ENCODE peak calls at places on chromosome 6, in eight cellular contexts. One of them, this sample, is unnamed.

GRCh38 chr6:10964684-10965083 is 77.8 kb downstream of the SYCP2L start:
- DNase-seq in fibroblast of lung: no peak
- DNase-seq in GM12878: peak
- DNase-seq in MM.1S: peak
- DNase-seq in PC-3: no peak
- DNase-seq in DND-41: no peak
- DNase-seq in neural progenitor cell: no peak
- DNase-seq in K562: no peak
- DNase-seq in this sample: no peak

GRCh38 chr6:104862456-104862855 is 2.7 kb upstream of the HACE1 start:
- DNase-seq in fibroblast of lung: peak
- DNase-seq in GM12878: no peak
- DNase-seq in MM.1S: no peak
- DNase-seq in PC-3: no peak
- DNase-seq in DND-41: no peak
- DNase-seq in neural progenitor cell: no peak
- DNase-seq in K562: no peak
- DNase-seq in this sample: no peak

GRCh38 chr6:151389640-151390275 is 1.6 kb downstream of the ZBTB2 start:
- DNase-seq in fibroblast of lung: peak
- DNase-seq in GM12878: no peak
- DNase-seq in MM.1S: peak
- DNase-seq in PC-3: peak
- DNase-seq in DND-41: peak
- DNase-seq in neural progenitor cell: peak
- DNase-seq in K562: peak
- DNase-seq in this sample: peak

GRCh38 chr6:113464959-113465358 is 392.2 kb upstream of the MARCKS start:
- DNase-seq in fibroblast of lung: peak
- DNase-seq in GM12878: no peak
- DNase-seq in MM.1S: no peak
- DNase-seq in PC-3: peak
- DNase-seq in DND-41: no peak
- DNase-seq in neural progenitor cell: no peak
- DNase-seq in K562: no peak
- DNase-seq in this sample: no peak

GRCh38 chr6:77368660-77369313 is 94.5 kb downstream of the HTR1B start:
- DNase-seq in fibroblast of lung: peak
- DNase-seq in GM12878: no peak
- DNase-seq in MM.1S: peak
- DNase-seq in PC-3: no peak
- DNase-seq in DND-41: no peak
- DNase-seq in neural progenitor cell: peak
- DNase-seq in K562: no peak
- DNase-seq in this sample: no peak

GRCh38 chr6:14889172-14889571 is 356.7 kb upstream of the JARID2 start:
- DNase-seq in fibroblast of lung: peak
- DNase-seq in GM12878: no peak
- DNase-seq in MM.1S: no peak
- DNase-seq in PC-3: peak
- DNase-seq in DND-41: no peak
- DNase-seq in neural progenitor cell: no peak
- DNase-seq in K562: no peak
- DNase-seq in this sample: no peak

GRCh38 chr6:116165596-116165995 is 39.7 kb upstream of the COL10A1 start:
- DNase-seq in fibroblast of lung: no peak
- DNase-seq in GM12878: peak
- DNase-seq in MM.1S: no peak
- DNase-seq in PC-3: no peak
- DNase-seq in DND-41: peak
- DNase-seq in neural progenitor cell: no peak
- DNase-seq in K562: no peak
- DNase-seq in this sample: no peak

GRCh38 chr6:100446922-100447899 is 17.5 kb downstream of the SIM1 start:
- DNase-seq in fibroblast of lung: no peak
- DNase-seq in GM12878: no peak
- DNase-seq in MM.1S: no peak
- DNase-seq in PC-3: no peak
- DNase-seq in DND-41: no peak
- DNase-seq in neural progenitor cell: peak
- DNase-seq in K562: no peak
- DNase-seq in this sample: no peak

GRCh38 chr6:38646166-38646565 is 6.4 kb upstream of the BTBD9 start:
- DNase-seq in fibroblast of lung: no peak
- DNase-seq in GM12878: no peak
- DNase-seq in MM.1S: no peak
- DNase-seq in PC-3: no peak
- DNase-seq in DND-41: no peak
- DNase-seq in neural progenitor cell: no peak
- DNase-seq in K562: no peak
- DNase-seq in this sample: no peak

GRCh38 chr6:130913119-130913518 is 85.9 kb downstream of the SMLR1 start:
- DNase-seq in fibroblast of lung: no peak
- DNase-seq in GM12878: peak
- DNase-seq in MM.1S: peak
- DNase-seq in PC-3: no peak
- DNase-seq in DND-41: peak
- DNase-seq in neural progenitor cell: peak
- DNase-seq in K562: no peak
- DNase-seq in this sample: no peak

GRCh38 chr6:19804362-19805145 is 32.6 kb upstream of the ID4 start:
- DNase-seq in fibroblast of lung: peak
- DNase-seq in GM12878: no peak
- DNase-seq in MM.1S: peak
- DNase-seq in PC-3: peak
- DNase-seq in DND-41: no peak
- DNase-seq in neural progenitor cell: peak
- DNase-seq in K562: peak
- DNase-seq in this sample: peak

GRCh38 chr6:170434114-170434820 is 118.8 kb downstream of the PSMB1 start:
- DNase-seq in fibroblast of lung: no peak
- DNase-seq in GM12878: no peak
- DNase-seq in MM.1S: no peak
- DNase-seq in PC-3: no peak
- DNase-seq in DND-41: no peak
- DNase-seq in neural progenitor cell: peak
- DNase-seq in K562: no peak
- DNase-seq in this sample: no peak

GRCh38 chr6:22828179-22829062 is 259.1 kb downstream of the HDGFL1 start:
- DNase-seq in fibroblast of lung: peak
- DNase-seq in GM12878: no peak
- DNase-seq in MM.1S: no peak
- DNase-seq in PC-3: peak
- DNase-seq in DND-41: peak
- DNase-seq in neural progenitor cell: peak
- DNase-seq in K562: no peak
- DNase-seq in this sample: peak

GRCh38 chr6:138078491-138078890 is 28.7 kb downstream of the PERP start:
- DNase-seq in fibroblast of lung: no peak
- DNase-seq in GM12878: no peak
- DNase-seq in MM.1S: no peak
- DNase-seq in PC-3: no peak
- DNase-seq in DND-41: no peak
- DNase-seq in neural progenitor cell: no peak
- DNase-seq in K562: no peak
- DNase-seq in this sample: no peak

GRCh38 chr6:122122202-122122601 is 277.2 kb upstream of the HSF2 start:
- DNase-seq in fibroblast of lung: no peak
- DNase-seq in GM12878: no peak
- DNase-seq in MM.1S: no peak
- DNase-seq in PC-3: no peak
- DNase-seq in DND-41: no peak
- DNase-seq in neural progenitor cell: no peak
- DNase-seq in K562: no peak
- DNase-seq in this sample: no peak

GRCh38 chr6:52641826-52642225 is 29.1 kb upstream of the TMEM14A start:
- DNase-seq in fibroblast of lung: no peak
- DNase-seq in GM12878: no peak
- DNase-seq in MM.1S: no peak
- DNase-seq in PC-3: no peak
- DNase-seq in DND-41: no peak
- DNase-seq in neural progenitor cell: no peak
- DNase-seq in K562: no peak
- DNase-seq in this sample: no peak

GRCh38 chr6:119986934-119987549 is 637.5 kb upstream of the MAN1A1 start:
- DNase-seq in fibroblast of lung: no peak
- DNase-seq in GM12878: no peak
- DNase-seq in MM.1S: no peak
- DNase-seq in PC-3: no peak
- DNase-seq in DND-41: no peak
- DNase-seq in neural progenitor cell: peak
- DNase-seq in K562: no peak
- DNase-seq in this sample: no peak

GRCh38 chr6:42784739-42785498 is 3.1 kb downstream of the BICRAL start:
- DNase-seq in fibroblast of lung: no peak
- DNase-seq in GM12878: no peak
- DNase-seq in MM.1S: no peak
- DNase-seq in PC-3: no peak
- DNase-seq in DND-41: no peak
- DNase-seq in neural progenitor cell: no peak
- DNase-seq in K562: no peak
- DNase-seq in this sample: no peak

GRCh38 chr6:130027948-130028347 is 9.6 kb downstream of the L3MBTL3 start:
- DNase-seq in fibroblast of lung: no peak
- DNase-seq in GM12878: no peak
- DNase-seq in MM.1S: peak
- DNase-seq in PC-3: no peak
- DNase-seq in DND-41: no peak
- DNase-seq in neural progenitor cell: no peak
- DNase-seq in K562: no peak
- DNase-seq in this sample: no peak

GRCh38 chr6:26554669-26555504 is 16.7 kb downstream of the HMGN4 start:
- DNase-seq in fibroblast of lung: peak
- DNase-seq in GM12878: no peak
- DNase-seq in MM.1S: peak
- DNase-seq in PC-3: peak
- DNase-seq in DND-41: peak
- DNase-seq in neural progenitor cell: peak
- DNase-seq in K562: peak
- DNase-seq in this sample: no peak
- H3K27ac ChIP-seq in fibroblast of lung: peak
- H3K27ac ChIP-seq in GM12878: peak
- H3K27ac ChIP-seq in MM.1S: peak
- H3K27ac ChIP-seq in PC-3: no peak
- H3K27ac ChIP-seq in DND-41: peak
- H3K27ac ChIP-seq in neural progenitor cell: no peak
- H3K27ac ChIP-seq in K562: peak
- H3K27ac ChIP-seq in this sample: peak

GRCh38 chr6:157088841-157089240 is 234.5 kb downstream of the TMEM242 start:
- DNase-seq in fibroblast of lung: no peak
- DNase-seq in GM12878: no peak
- DNase-seq in MM.1S: no peak
- DNase-seq in PC-3: no peak
- DNase-seq in DND-41: no peak
- DNase-seq in neural progenitor cell: no peak
- DNase-seq in K562: no peak
- DNase-seq in this sample: no peak
- H3K9ac ChIP-seq in fibroblast of lung: no peak
- H3K9ac ChIP-seq in GM12878: no peak
- H3K9ac ChIP-seq in MM.1S: no peak
- H3K9ac ChIP-seq in PC-3: no peak
- H3K9ac ChIP-seq in DND-41: no peak
- H3K9ac ChIP-seq in neural progenitor cell: no peak
- H3K9ac ChIP-seq in K562: no peak
- H3K9ac ChIP-seq in this sample: no peak

GRCh38 chr6:45112711-45113110 is 215.4 kb upstream of the RUNX2 start:
- DNase-seq in fibroblast of lung: no peak
- DNase-seq in GM12878: no peak
- DNase-seq in MM.1S: no peak
- DNase-seq in PC-3: no peak
- DNase-seq in DND-41: no peak
- DNase-seq in neural progenitor cell: no peak
- DNase-seq in K562: no peak
- DNase-seq in this sample: no peak
- H3K27ac ChIP-seq in fibroblast of lung: no peak
- H3K27ac ChIP-seq in GM12878: no peak
- H3K27ac ChIP-seq in MM.1S: no peak
- H3K27ac ChIP-seq in PC-3: no peak
- H3K27ac ChIP-seq in DND-41: no peak
- H3K27ac ChIP-seq in neural progenitor cell: peak
- H3K27ac ChIP-seq in K562: no peak
- H3K27ac ChIP-seq in this sample: no peak

GRCh38 chr6:125274935-125275334 is 26.8 kb downstream of the HDDC2 start:
- DNase-seq in fibroblast of lung: no peak
- DNase-seq in GM12878: no peak
- DNase-seq in MM.1S: no peak
- DNase-seq in PC-3: no peak
- DNase-seq in DND-41: no peak
- DNase-seq in neural progenitor cell: no peak
- DNase-seq in K562: no peak
- DNase-seq in this sample: no peak

GRCh38 chr6:125285353-125285752 is 16.4 kb downstream of the HDDC2 start:
- DNase-seq in fibroblast of lung: no peak
- DNase-seq in GM12878: no peak
- DNase-seq in MM.1S: no peak
- DNase-seq in PC-3: no peak
- DNase-seq in DND-41: no peak
- DNase-seq in neural progenitor cell: no peak
- DNase-seq in K562: no peak
- DNase-seq in this sample: no peak

GRCh38 chr6:125275779-125276178 is 26.0 kb downstream of the HDDC2 start:
- DNase-seq in fibroblast of lung: no peak
- DNase-seq in GM12878: no peak
- DNase-seq in MM.1S: no peak
- DNase-seq in PC-3: no peak
- DNase-seq in DND-41: no peak
- DNase-seq in neural progenitor cell: no peak
- DNase-seq in K562: no peak
- DNase-seq in this sample: no peak

GRCh38 chr6:125277838-125278237 is 23.9 kb downstream of the HDDC2 start:
- DNase-seq in fibroblast of lung: no peak
- DNase-seq in GM12878: no peak
- DNase-seq in MM.1S: no peak
- DNase-seq in PC-3: peak
- DNase-seq in DND-41: no peak
- DNase-seq in neural progenitor cell: no peak
- DNase-seq in K562: no peak
- DNase-seq in this sample: no peak

GRCh38 chr6:125279961-125280360 is 21.8 kb downstream of the HDDC2 start:
- DNase-seq in fibroblast of lung: no peak
- DNase-seq in GM12878: peak
- DNase-seq in MM.1S: no peak
- DNase-seq in PC-3: no peak
- DNase-seq in DND-41: no peak
- DNase-seq in neural progenitor cell: no peak
- DNase-seq in K562: no peak
- DNase-seq in this sample: no peak
- H3K9ac ChIP-seq in fibroblast of lung: no peak
- H3K9ac ChIP-seq in GM12878: no peak
- H3K9ac ChIP-seq in MM.1S: no peak
- H3K9ac ChIP-seq in PC-3: no peak
- H3K9ac ChIP-seq in DND-41: no peak
- H3K9ac ChIP-seq in neural progenitor cell: no peak
- H3K9ac ChIP-seq in K562: peak
- H3K9ac ChIP-seq in this sample: no peak

DNA sequence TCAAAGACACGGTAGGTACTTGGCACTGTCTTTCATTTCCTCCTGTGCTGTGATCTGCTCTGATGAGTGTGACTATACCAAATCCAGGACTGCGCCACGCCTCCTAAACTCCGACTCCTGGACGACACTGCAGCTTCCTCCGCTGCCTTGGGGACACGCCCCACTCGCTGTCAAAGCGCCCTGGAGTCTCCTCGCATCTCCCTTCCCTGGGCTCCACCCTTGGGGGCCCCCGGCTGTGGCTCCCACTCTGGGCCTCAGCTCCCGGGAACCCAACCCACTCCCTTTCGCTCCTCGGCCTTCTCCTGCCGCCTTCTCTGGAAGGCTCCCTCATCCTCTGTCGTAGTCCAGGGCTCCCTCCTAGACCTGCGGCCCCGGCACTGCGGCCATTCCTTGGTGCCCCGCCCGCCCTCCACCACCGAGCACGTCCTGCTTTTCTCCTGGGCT is 61.2 kb downstream of the RSPH3 start:
- DNase-seq in fibroblast of lung: no peak
- DNase-seq in GM12878: no peak
- DNase-seq in MM.1S: no peak
- DNase-seq in PC-3: no peak
- DNase-seq in DND-41: no peak
- DNase-seq in neural progenitor cell: peak
- DNase-seq in K562: peak
- DNase-seq in this sample: no peak
- H3K27ac ChIP-seq in fibroblast of lung: no peak
- H3K27ac ChIP-seq in GM12878: no peak
- H3K27ac ChIP-seq in MM.1S: no peak
- H3K27ac ChIP-seq in PC-3: no peak
- H3K27ac ChIP-seq in DND-41: no peak
- H3K27ac ChIP-seq in neural progenitor cell: no peak
- H3K27ac ChIP-seq in K562: no peak
- H3K27ac ChIP-seq in this sample: no peak

This sample was measured in SK-N-MC.